ENCODE peak calls at places on chromosome 21, in ten cellular contexts. A, Z, L, U, T, B, G, Y, W and K are unnamed samples.

GRCh38 chr21:38486705-38487104 is 11.6 kb downstream of the ERG start:
- DNase-seq in Z (no peak), T (no peak), U (no peak), A (no peak), B (no peak), W (no peak), G (no peak), L (no peak), Y (no peak), K (no peak)

GRCh38 chr21:46168659-46169386 is 13.4 kb upstream of the FTCD start:
- DNase-seq in L (no peak), Z (no peak), G (no peak), B (no peak), T (peak; percentile 1), W (no peak), Y (no peak), U (no peak), A (no peak), K (no peak)

GRCh38 chr21:36165356-36165755 is 8.7 kb downstream of the DOP1B start:
- DNase-seq in W (no peak), G (no peak), U (no peak), A (no peak), Y (no peak), T (no peak), L (no peak), Z (no peak), B (no peak), K (no peak)

GRCh38 chr21:31334648-31335121 is 9.4 kb downstream of the TIAM1 start:
- DNase-seq in U (no peak), Y (no peak), B (no peak), Z (no peak), W (no peak), T (no peak), A (no peak), L (no peak), G (no peak), K (peak; percentile 27)

GRCh38 chr21:25999935-26000582 is 170.5 kb downstream of the APP start:
- DNase-seq in A (no peak), W (no peak), U (peak; percentile 55), L (no peak), B (no peak), Y (no peak), T (peak; percentile 45), Z (no peak), G (peak; percentile 42), K (no peak)

GRCh38 chr21:14484188-14485009 is 61.7 kb downstream of the SAMSN1 start:
- DNase-seq in B (no peak), L (no peak), G (no peak), Y (no peak), W (no peak), Z (no peak), U (no peak), A (no peak), T (no peak), K (no peak)

GRCh38 chr21:46459356-46460112 is 843 bp downstream of the DIP2A start:
- DNase-seq in B (peak; percentile 49), Y (no peak), W (no peak), Z (peak; percentile 7), T (peak; percentile 75), A (peak; percentile 49), L (peak; percentile 49), U (peak; percentile 42), G (peak; percentile 55), K (peak; percentile 58)

GRCh38 chr21:46357335-46357604 is 33.3 kb downstream of the PCNT start:
- DNase-seq in Y (no peak), A (no peak), L (no peak), T (no peak), B (no peak), Z (no peak), W (no peak), U (no peak), G (no peak), K (no peak)

GRCh38 chr21:20856926-20857325 is 141.3 kb upstream of the NCAM2 start:
- DNase-seq in Y (no peak), B (no peak), A (no peak), U (no peak), L (no peak), W (no peak), T (no peak), Z (no peak), G (no peak), K (no peak)

GRCh38 chr21:26835714-26836265 is 9.4 kb downstream of the ADAMTS1 start:
- DNase-seq in Z (no peak), W (no peak), G (no peak), B (no peak), L (no peak), Y (no peak), U (no peak), A (no peak), T (no peak), K (no peak)

GRCh38 chr21:42532466-42533181 is 19.0 kb downstream of the SLC37A1 start:
- DNase-seq in L (no peak), W (peak; percentile 56), A (no peak), U (no peak), T (peak; percentile 71), B (peak; percentile 84), G (peak; percentile 61), Z (no peak), Y (peak; percentile 47), K (no peak)

GRCh38 chr21:43597845-43598244 is 61.4 kb downstream of the HSF2BP start:
- DNase-seq in Z (no peak), B (no peak), G (no peak), U (no peak), L (no peak), Y (no peak), A (peak; percentile 49), T (no peak), W (no peak), K (no peak)